ENCODE peak calls at places on chromosomes 1 and 21, in ten cellular contexts. Q is spleen, N is vagina, R is esophagus squamous epithelium, H is A549, S is prostate gland, B is lower leg skin, O is IMR-90, V is stomach, A is breast epithelium. M is an unnamed sample.

GRCh38 chr1:975896-976683 is 5.8 kb downstream of the PERM1 start:
- DNase-seq in S (peak; percentile 79), R (no peak), H (peak; percentile 80), Q (peak; percentile 88), A (peak; percentile 89), O (peak; percentile 36), B (peak; percentile 89), V (peak; percentile 74), N (no peak), M (no peak)

GRCh38 chr1:101964708-101965107 is 32.0 kb downstream of the OLFM3 start:
- DNase-seq in V (no peak), N (no peak), B (no peak), H (no peak), Q (no peak), R (no peak), A (no peak), S (no peak), O (no peak), M (peak; percentile 6)

GRCh38 chr1:78560811-78561210 is 59.4 kb upstream of the IFI44L start:
- DNase-seq in O (no peak), V (no peak), B (no peak), Q (no peak), A (no peak), R (no peak), H (no peak), S (no peak), N (no peak), M (no peak)

GRCh38 chr1:175192630-175193338 is at the start of gene KIAA0040:
- DNase-seq in R (no peak), H (peak; percentile 63), Q (peak; percentile 92), A (peak; percentile 86), V (peak; percentile 81), O (no peak), S (peak; percentile 81), N (no peak), B (peak; percentile 94), M (peak; percentile 62)

GRCh38 chr1:41355761-41356160 is 5.5 kb upstream of the FOXO6 start:
- DNase-seq in H (no peak), B (peak; percentile 63), O (no peak), V (no peak), A (no peak), Q (peak; percentile 25), N (peak; percentile 61), S (no peak), R (no peak), M (no peak)

GRCh38 chr1:234941711-234942320 is 186.8 kb downstream of the TOMM20 start:
- DNase-seq in S (no peak), O (peak; percentile 44), Q (no peak), A (no peak), H (no peak), R (no peak), V (no peak), B (peak; percentile 34), N (no peak), M (no peak)

GRCh38 chr1:156451486-156452184 is 48.9 kb downstream of the MEF2D start:
- DNase-seq in O (no peak), Q (no peak), S (no peak), H (no peak), A (no peak), V (no peak), R (no peak), B (no peak), N (no peak), M (no peak)

GRCh38 chr1:26602378-26602959 is 72.9 kb downstream of the RPS6KA1 start:
- DNase-seq in Q (no peak), S (peak; percentile 62), B (no peak), A (no peak), R (no peak), N (no peak), H (peak; percentile 48), V (no peak), O (peak; percentile 68), M (peak; percentile 76)

GRCh38 chr1:18233176-18233864 is 125.7 kb downstream of the IGSF21 start:
- DNase-seq in S (no peak), B (no peak), N (no peak), R (no peak), O (no peak), A (no peak), H (no peak), V (no peak), Q (no peak), M (no peak)

GRCh38 chr1:93993731-93994130 is 84.5 kb upstream of the GCLM start:
- DNase-seq in H (no peak), O (no peak), A (no peak), R (no peak), Q (no peak), N (no peak), V (no peak), B (no peak), S (no peak), M (no peak)

GRCh38 chr1:169109561-169110134 is 3.2 kb downstream of the ATP1B1 start:
- DNase-seq in B (no peak), R (no peak), O (peak; percentile 92), A (peak; percentile 62), S (peak; percentile 53), N (no peak), H (peak; percentile 83), V (peak; percentile 87), Q (no peak), M (peak; percentile 68)

GRCh38 chr1:184590163-184590750 is 164.4 kb downstream of the EDEM3 start:
- DNase-seq in B (no peak), O (no peak), R (no peak), S (peak; percentile 83), N (no peak), Q (no peak), A (peak; percentile 58), H (no peak), V (peak; percentile 73), M (no peak)

GRCh38 chr1:16903054-16903453 is 7.3 kb downstream of the RNU1-2 start:
- DNase-seq in R (no peak), B (no peak), Q (no peak), A (no peak), O (peak; percentile 71), S (no peak), H (no peak), V (no peak), N (no peak), M (no peak)

GRCh38 chr1:16905856-16906702 is 10.3 kb downstream of the RNU1-2 start:
- DNase-seq in Q (no peak), A (no peak), S (no peak), V (no peak), N (no peak), R (no peak), H (no peak), O (peak; percentile 56), B (peak; percentile 74), M (no peak)

GRCh38 chr1:16903458-16903796 is 7.6 kb downstream of the RNU1-2 start:
- DNase-seq in A (no peak), R (no peak), Q (no peak), B (no peak), O (no peak), S (no peak), V (no peak), H (no peak), N (no peak), M (no peak)

GRCh38 chr1:16905112-16905855 is 9.5 kb downstream of the RNU1-2 start:
- DNase-seq in N (no peak), Q (no peak), V (no peak), R (no peak), H (peak; percentile 60), B (peak; percentile 86), S (no peak), A (no peak), O (peak; percentile 96), M (no peak)

DNA sequence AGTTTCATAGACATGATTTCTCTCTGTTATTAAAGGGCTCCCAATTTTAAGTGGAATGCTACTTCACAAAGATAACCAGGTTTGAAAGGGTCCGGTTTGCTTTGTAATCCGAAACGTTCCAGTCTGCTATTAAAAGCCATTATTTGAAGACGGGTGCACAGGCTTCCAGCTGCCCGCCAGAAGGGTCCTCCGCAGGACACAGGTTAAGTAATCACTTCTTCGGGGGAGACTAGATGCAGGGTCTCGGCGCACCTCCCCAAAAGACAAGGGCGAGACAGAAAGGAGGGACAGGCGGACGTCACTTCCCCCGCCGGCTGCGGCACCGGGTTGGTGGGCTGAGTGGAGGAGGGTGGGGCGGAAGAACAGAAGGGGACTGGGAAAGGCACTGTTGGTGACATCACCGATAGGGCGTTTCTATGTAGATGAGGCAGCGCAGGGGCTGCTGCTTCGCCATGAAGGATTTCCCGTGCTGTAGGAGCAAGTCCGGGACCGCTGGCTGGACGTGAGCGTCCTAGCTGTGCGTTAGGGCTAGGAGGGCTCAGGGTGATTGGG is 8.9 kb downstream of the RNU1-2 start:
- DNase-seq in H (peak; percentile 73), O (peak; percentile 100), N (peak; percentile 100), R (peak; percentile 98), S (peak; percentile 100), Q (peak; percentile 100), A (peak; percentile 99), V (peak; percentile 99), B (peak; percentile 100), M (peak; percentile 99)
- TF ChIP-seq POLR2A in H (peak; percentile 53), O (no peak), N (peak; percentile 90), R (peak; percentile 91), S (peak; percentile 95), Q (no peak), A (peak; percentile 13), V (no peak), B (no peak), M (no peak)

DNA sequence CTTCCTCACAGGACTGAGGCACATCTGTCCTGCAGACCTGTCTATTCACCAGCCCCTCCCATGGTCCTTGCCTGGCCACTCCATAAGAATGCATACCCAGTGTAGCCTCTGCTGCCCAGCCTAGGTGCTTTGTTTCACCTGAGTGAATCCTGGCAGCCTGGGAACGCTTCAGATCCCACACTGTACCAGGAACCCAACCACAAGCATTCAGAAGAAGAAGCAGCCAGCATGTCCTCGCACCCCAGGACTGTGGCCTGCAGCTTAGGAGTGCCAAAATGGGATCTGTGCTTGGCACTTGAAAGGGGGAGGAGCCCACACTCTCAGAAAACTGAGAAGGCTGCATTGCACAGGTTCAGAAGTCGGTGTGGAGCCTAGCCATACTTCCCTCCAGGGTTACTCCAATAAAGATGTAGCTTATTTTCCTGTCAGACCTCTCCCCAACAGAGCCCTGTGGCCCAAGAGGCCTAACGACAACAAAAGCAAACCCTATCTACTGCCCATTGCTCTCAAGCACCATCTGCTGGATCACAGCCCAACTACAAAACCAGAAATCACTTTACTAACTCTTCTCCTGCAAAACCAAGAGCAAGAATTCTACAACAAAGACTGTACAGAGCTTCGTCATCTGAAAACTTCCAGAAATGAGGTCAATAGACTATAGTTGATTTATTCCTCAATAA is 923.1 kb upstream of the NEGR1 start:
- DNase-seq in Q (no peak), S (no peak), V (no peak), A (no peak), B (no peak), O (no peak), N (no peak), R (no peak), H (no peak), M (no peak)
- TF ChIP-seq CTCF in Q (no peak), S (no peak), V (no peak), A (no peak), B (no peak), O (no peak), N (no peak), R (no peak), H (no peak), M (no peak)

GRCh38 chr21:34888569-34889286 is 160.4 kb downstream of the RUNX1 start:
- DNase-seq in B (peak; percentile 98), V (peak; percentile 97), H (peak; percentile 83), O (peak; percentile 96), Q (peak; percentile 96), N (no peak), S (peak; percentile 97), R (peak; percentile 58), A (peak; percentile 93), M (peak; percentile 91)
- TF ChIP-seq POLR2A in B (no peak), V (no peak), H (peak; percentile 89), O (peak; percentile 98), Q (peak; percentile 34), N (no peak), S (peak; percentile 98), R (peak; percentile 96), A (peak; percentile 53), M (peak; percentile 99)

GRCh38 chr1:92736395-92736794 is 48.5 kb downstream of the EVI5 start:
- DNase-seq in N (no peak), Q (no peak), S (no peak), V (no peak), R (no peak), H (no peak), B (no peak), A (no peak), O (peak; percentile 15), M (peak; percentile 23)
- TF ChIP-seq CTCF in N (no peak), Q (no peak), S (no peak), V (no peak), R (no peak), H (peak; percentile 33), B (no peak), A (no peak), O (peak; percentile 23), M (no peak)